ENCODE peak calls at places on chromosomes 3 and 15, in seven cellular contexts. X is foreskin fibroblast, Q is mucosa of descending colon, D is Panc1, W is tibial artery, T is left ventricle myocardium inferior, U is transverse colon. K is an unnamed sample.

GRCh38 chr15:35838422-35839150 is 292.6 kb upstream of the DPH6 start:
- DNase-seq in Q (no peak), D (no peak), T (no peak), X (no peak), W (no peak), U (no peak), K (no peak)

GRCh38 chr15:72925661-72926060 is 126.6 kb upstream of the NEO1 start:
- DNase-seq in W (no peak), Q (no peak), U (no peak), X (no peak), T (no peak), D (no peak), K (no peak)

GRCh38 chr3:72375237-72376154 is 472.7 kb downstream of the SHQ1 start:
- DNase-seq in U (no peak), D (no peak), Q (no peak), W (no peak), X (no peak), T (no peak), K (no peak)

GRCh38 chr3:142983318-142983717 is 18.1 kb upstream of the U2SURP start:
- DNase-seq in W (no peak), X (no peak), D (no peak), Q (no peak), T (no peak), U (no peak), K (no peak)

GRCh38 chr15:76197703-76198455 is 113.4 kb downstream of the ETFA start:
- DNase-seq in D (no peak), U (peak; percentile 39), Q (no peak), T (no peak), X (no peak), W (peak; percentile 14), K (peak; percentile 76)

GRCh38 chr3:148873928-148874326 is 8.8 kb downstream of the CPA3 start:
- DNase-seq in U (no peak), D (no peak), T (no peak), Q (no peak), X (peak; percentile 10), W (no peak), K (no peak)

GRCh38 chr3:42072583-42072924 is 18.6 kb upstream of the TRAK1 start:
- DNase-seq in Q (no peak), D (no peak), X (no peak), U (no peak), W (no peak), T (no peak), K (no peak)

GRCh38 chr3:151751161-151751560 is 17.4 kb downstream of the AADACL2 start:
- DNase-seq in Q (no peak), U (no peak), W (no peak), D (no peak), T (no peak), X (peak; percentile 69), K (no peak)

GRCh38 chr3:116059421-116060096 is 385.7 kb downstream of the LSAMP start:
- DNase-seq in D (peak; percentile 57), X (peak; percentile 85), T (no peak), U (no peak), W (no peak), Q (no peak), K (peak; percentile 91)

GRCh38 chr3:172315401-172316091 is 132.7 kb downstream of the GHSR start:
- DNase-seq in T (no peak), W (no peak), Q (no peak), D (no peak), U (peak; percentile 43), X (peak; percentile 67), K (no peak)

GRCh38 chr3:88038561-88038960 is 20.2 kb downstream of the CGGBP1 start:
- DNase-seq in Q (no peak), X (peak; percentile 82), D (no peak), T (no peak), U (no peak), W (no peak), K (no peak)

DNA sequence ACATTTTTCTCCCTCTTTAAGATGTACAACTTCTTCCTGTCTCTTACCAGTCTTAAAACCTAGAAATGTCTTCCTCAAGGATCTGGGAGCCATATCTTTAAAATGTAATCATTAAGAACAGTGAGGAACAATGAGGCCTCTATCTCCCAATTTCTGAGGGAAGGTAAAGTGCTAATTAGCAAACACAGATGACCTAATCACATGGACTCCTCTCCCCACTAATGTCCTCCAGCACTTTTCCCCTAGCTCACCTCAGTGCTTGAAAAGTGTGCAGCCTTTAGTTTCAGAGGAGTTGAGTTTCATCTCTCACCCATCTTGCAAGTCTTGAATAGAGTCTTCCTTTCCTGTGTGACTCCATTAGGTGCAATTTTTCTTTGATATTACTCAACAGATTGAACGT is 771.0 kb downstream of the PDCD6IP start:
- DNase-seq in U (no peak), W (no peak), D (no peak), T (no peak), X (no peak), Q (no peak), K (no peak)
- H3K4me3 ChIP-seq in U (no peak overlapping the region), W (no peak overlapping the region), D (no peak overlapping the region), T (no peak overlapping the region), X (no peak overlapping the region), Q (no peak overlapping the region), K (no peak overlapping the region)

DNA sequence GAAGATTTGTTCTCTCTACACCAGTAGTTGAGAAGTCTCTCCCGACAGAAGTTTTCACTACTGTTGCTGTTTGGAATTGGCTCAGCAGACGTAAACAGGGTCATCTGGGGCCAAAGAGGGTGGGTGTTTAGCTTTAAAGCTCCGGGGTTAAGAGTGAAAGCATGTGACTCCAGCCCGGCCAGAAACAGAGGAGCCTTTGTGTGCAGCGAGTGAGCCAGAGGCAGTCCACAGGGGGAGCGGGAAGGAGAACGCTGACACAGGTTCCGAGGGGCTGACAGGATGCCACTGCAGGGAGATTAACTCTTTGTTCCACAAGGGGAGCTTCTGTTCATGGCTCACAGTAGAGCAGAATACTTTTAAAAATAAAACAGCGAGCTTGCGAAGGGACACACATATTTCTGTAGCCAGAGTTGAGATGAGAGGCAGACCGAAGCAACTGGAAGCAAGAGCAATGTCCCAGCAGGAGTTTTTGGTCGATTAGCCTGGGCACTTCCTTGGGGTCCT is 26.9 kb downstream of the BMF start:
- DNase-seq in D (no peak), Q (peak; percentile 70), W (peak; percentile 76), U (peak; percentile 77), X (peak; percentile 53), T (peak; percentile 78), K (peak; percentile 99)
- TF ChIP-seq CTCF in D (no peak), Q (no peak), W (no peak), U (no peak), X (no peak), T (peak; percentile 20), K (peak; percentile 22)

GRCh38 chr15:60605879-60606304 is 127.0 kb upstream of the ICE2 start:
- DNase-seq in Q (no peak), X (peak; percentile 72), W (no peak), D (no peak), T (peak; percentile 27), U (no peak), K (no peak)
- H3K4me3 ChIP-seq in Q (no peak overlapping the region), X (peak overlapping the region; percentile 40), W (no peak overlapping the region), D (no peak overlapping the region), T (peak overlapping the region; percentile 40), U (no peak overlapping the region), K (no peak overlapping the region)

GRCh38 chr3:125403789-125404188 is 28.7 kb upstream of the ZNF148 start:
- DNase-seq in D (no peak), W (no peak), X (no peak), T (no peak), Q (no peak), U (no peak), K (no peak)
- TF ChIP-seq CTCF in D (peak; percentile 9), W (no peak), X (peak; percentile 7), T (no peak), Q (no peak), U (no peak), K (peak; percentile 51)

GRCh38 chr3:152833089-152833488 is 1.8 kb upstream of the P2RY1 start:
- DNase-seq in U (no peak), T (no peak), D (no peak), Q (no peak), W (no peak), X (no peak), K (no peak)

GRCh38 chr3:152834354-152835310 is at the start of gene P2RY1:
- DNase-seq in D (no peak), T (peak; percentile 63), W (peak; percentile 57), X (peak; percentile 42), U (peak; percentile 82), Q (peak; percentile 86), K (no peak)

GRCh38 chr3:152835311-152836102 is 576 bp downstream of the P2RY1 start:
- DNase-seq in X (peak; percentile 58), W (peak; percentile 54), Q (peak; percentile 75), D (no peak), T (peak; percentile 71), U (peak; percentile 61), K (no peak)

GRCh38 chr3:152832046-152832445 is 2.9 kb upstream of the P2RY1 start:
- DNase-seq in T (no peak), Q (no peak), D (no peak), X (no peak), W (no peak), U (no peak), K (no peak)

DNA sequence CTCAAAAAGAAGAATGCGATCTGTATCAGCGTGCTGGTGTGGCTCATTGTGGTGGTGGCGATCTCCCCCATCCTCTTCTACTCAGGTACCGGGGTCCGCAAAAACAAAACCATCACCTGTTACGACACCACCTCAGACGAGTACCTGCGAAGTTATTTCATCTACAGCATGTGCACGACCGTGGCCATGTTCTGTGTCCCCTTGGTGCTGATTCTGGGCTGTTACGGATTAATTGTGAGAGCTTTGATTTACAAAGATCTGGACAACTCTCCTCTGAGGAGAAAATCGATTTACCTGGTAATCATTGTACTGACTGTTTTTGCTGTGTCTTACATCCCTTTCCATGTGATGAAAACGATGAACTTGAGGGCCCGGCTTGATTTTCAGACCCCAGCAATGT is 1.3 kb downstream of the P2RY1 start:
- DNase-seq in W (no peak), Q (no peak), D (no peak), X (no peak), U (no peak), T (no peak), K (no peak)
- H3K4me3 ChIP-seq in W (peak overlapping the region; percentile 59), Q (peak overlapping the region; percentile 71), D (no peak overlapping the region), X (peak overlapping the region; percentile 70), U (peak overlapping the region; percentile 61), T (peak overlapping the region; percentile 90), K (no peak overlapping the region)